ENCODE peak calls at places on chromosomes 2 and 18, in seven cellular contexts. D is ascending aorta, L is foreskin fibroblast, O is lung, T is neural progenitor cell, Z is choroid plexus epithelial cell, G is heart left ventricle. Y is an unnamed sample.

GRCh38 chr2:231929961-231930600 is 3.9 kb upstream of the NPPC start:
- DNase-seq in D (no peak), L (no peak), O (no peak), T (peak), Z (peak), G (peak), Y (peak)

GRCh38 chr2:113768770-113769169 is 12.3 kb upstream of the SLC35F5 start:
- DNase-seq in D (no peak), L (no peak), O (no peak), T (no peak), Z (no peak), G (no peak), Y (peak)

GRCh38 chr2:221572821-221573429 is 821 bp upstream of the EPHA4 start:
- DNase-seq in D (no peak), L (peak), O (peak), T (peak), Z (peak), G (peak), Y (peak)

GRCh38 chr2:44793322-44793870 is 148.1 kb upstream of the SIX3 start:
- DNase-seq in D (no peak), L (peak), O (no peak), T (peak), Z (peak), G (no peak), Y (peak)

GRCh38 chr2:220783651-220784050 is 788.5 kb downstream of the EPHA4 start:
- DNase-seq in D (no peak), L (no peak), O (no peak), T (no peak), Z (no peak), G (no peak), Y (no peak)

GRCh38 chr2:71832844-71833243 is 314.8 kb downstream of the CYP26B1 start:
- DNase-seq in D (no peak), L (no peak), O (no peak), T (no peak), Z (no peak), G (no peak), Y (no peak)

GRCh38 chr2:75573145-75573878 is 12.6 kb upstream of the EVA1A start:
- DNase-seq in D (no peak), L (no peak), O (no peak), T (no peak), Z (no peak), G (no peak), Y (no peak)

GRCh38 chr2:121748202-121748601 is 7.2 kb upstream of the TSN start:
- DNase-seq in D (no peak), L (peak), O (no peak), T (peak), Z (peak), G (no peak), Y (peak)

GRCh38 chr2:65503746-65504145 is 71.3 kb upstream of the SPRED2 start:
- DNase-seq in D (no peak), L (no peak), O (no peak), T (no peak), Z (no peak), G (no peak), Y (no peak)

GRCh38 chr2:44528595-44528994 is 166.8 kb downstream of the CAMKMT start:
- DNase-seq in D (no peak), L (peak), O (no peak), T (no peak), Z (peak), G (no peak), Y (peak)

GRCh38 chr2:119156105-119156890 is 2.3 kb downstream of the C1QL2 start:
- DNase-seq in D (no peak), L (no peak), O (no peak), T (peak), Z (no peak), G (no peak), Y (no peak)

GRCh38 chr18:45728341-45729010 is 4.5 kb downstream of the SLC14A1 start:
- DNase-seq in D (no peak), L (peak), O (no peak), T (no peak), Z (no peak), G (no peak), Y (peak)

GRCh38 chr2:86518498-86518897 is 44.7 kb downstream of the CHMP3 start:
- DNase-seq in D (no peak), L (peak), O (no peak), T (peak), Z (peak), G (no peak), Y (peak)
- TF ChIP-seq CTCF in D (no peak), L (peak), O (no peak), T (peak), Z (peak), G (peak), Y (peak)

GRCh38 chr2:70095833-70096670 is 8.8 kb downstream of the PCBP1 start:
- DNase-seq in D (no peak), L (no peak), O (no peak), T (no peak), Z (no peak), G (no peak), Y (no peak)
- H3K4me3 ChIP-seq in D (no peak), L (no peak), O (no peak), T (no peak), Z (no peak), G (no peak), Y (no peak)

GRCh38 chr2:225793736-225794550 is 394.4 kb downstream of the NYAP2 start:
- DNase-seq in D (no peak), L (no peak), O (no peak), T (no peak), Z (no peak), G (no peak), Y (no peak)

GRCh38 chr2:225797394-225797793 is 397.9 kb downstream of the NYAP2 start:
- DNase-seq in D (no peak), L (no peak), O (no peak), T (no peak), Z (peak), G (no peak), Y (no peak)
- TF ChIP-seq CTCF in D (peak), L (no peak), O (no peak), T (no peak), Z (peak), G (peak), Y (no peak)

GRCh38 chr2:120464448-120464931 is 118.6 kb downstream of the INHBB start:
- DNase-seq in D (no peak), L (no peak), O (no peak), T (no peak), Z (no peak), G (no peak), Y (no peak)

GRCh38 chr2:120465989-120466703 is 120.2 kb downstream of the INHBB start:
- DNase-seq in D (no peak), L (no peak), O (no peak), T (peak), Z (peak), G (no peak), Y (no peak)

GRCh38 chr2:120466704-120467054 is 120.7 kb downstream of the INHBB start:
- DNase-seq in D (no peak), L (peak), O (no peak), T (no peak), Z (no peak), G (no peak), Y (peak)

GRCh38 chr2:120465012-120465700 is 119.2 kb downstream of the INHBB start:
- DNase-seq in D (no peak), L (no peak), O (no peak), T (no peak), Z (no peak), G (no peak), Y (no peak)

DNA sequence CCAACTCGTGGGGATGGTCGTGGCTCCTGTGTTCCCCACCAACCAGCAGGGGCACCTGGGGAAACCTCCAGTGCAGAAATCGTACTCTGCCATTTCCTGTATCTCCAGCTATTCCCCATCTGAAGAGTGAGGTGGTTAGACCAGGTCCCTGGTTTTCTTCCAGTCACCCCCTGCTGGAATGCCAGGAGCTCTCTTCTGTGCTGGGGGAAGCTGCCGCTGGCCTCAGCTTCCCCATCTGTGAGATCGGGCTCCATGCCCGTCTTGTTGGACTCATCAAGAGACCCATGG is 119.7 kb downstream of the INHBB start:
- DNase-seq in D (no peak), L (no peak), O (no peak), T (no peak), Z (no peak), G (no peak), Y (no peak)
- H3K4me3 ChIP-seq in D (no peak), L (no peak), O (no peak), T (peak), Z (no peak), G (no peak), Y (no peak)

DNA sequence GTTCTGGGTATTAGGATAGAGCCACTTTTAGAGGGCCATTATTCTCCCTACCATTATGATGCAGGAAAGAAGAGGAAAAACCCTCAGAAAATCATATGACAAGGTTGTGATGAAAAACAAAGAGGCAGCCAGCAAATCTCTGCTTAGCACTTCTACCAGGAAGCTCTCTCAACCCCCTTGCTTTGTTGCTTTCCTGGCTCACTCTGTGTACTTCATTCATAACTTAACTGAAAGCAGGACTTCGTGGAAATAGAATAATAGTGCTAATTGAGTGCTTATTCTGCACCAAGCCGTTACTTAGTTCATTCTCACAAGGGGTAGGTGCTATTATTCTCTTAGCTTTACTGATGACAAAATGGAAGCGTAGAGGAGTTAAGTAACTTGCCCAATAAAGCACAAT is 354.1 kb downstream of the HRH4 start:
- DNase-seq in D (no peak), L (no peak), O (no peak), T (no peak), Z (no peak), G (no peak), Y (no peak)
- TF ChIP-seq CTCF in D (no peak), L (no peak), O (no peak), T (no peak), Z (no peak), G (no peak), Y (no peak)

DNA sequence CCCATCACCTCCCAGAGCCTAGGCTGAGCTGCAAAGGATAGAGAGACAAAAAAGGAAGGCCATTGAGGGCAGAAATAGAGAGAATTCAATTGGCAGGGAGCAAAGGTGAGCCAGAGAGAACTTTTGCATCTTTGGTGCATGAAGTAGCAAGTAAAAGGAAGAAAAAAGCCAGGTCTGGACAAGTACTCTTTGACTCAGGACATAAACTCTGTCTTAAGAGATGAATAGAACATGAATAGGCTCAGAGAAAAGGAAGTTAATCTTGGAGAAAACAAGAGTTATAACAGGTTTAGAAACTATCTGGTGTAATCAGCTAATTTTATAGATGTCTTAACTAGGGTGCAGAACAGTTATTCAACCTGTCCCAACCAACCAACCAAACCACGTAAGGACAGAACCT is 95.2 kb downstream of the CNTNAP5 start:
- DNase-seq in D (no peak), L (no peak), O (no peak), T (no peak), Z (no peak), G (no peak), Y (no peak)
- H3K4me3 ChIP-seq in D (no peak), L (no peak), O (no peak), T (no peak), Z (no peak), G (no peak), Y (no peak)

DNA sequence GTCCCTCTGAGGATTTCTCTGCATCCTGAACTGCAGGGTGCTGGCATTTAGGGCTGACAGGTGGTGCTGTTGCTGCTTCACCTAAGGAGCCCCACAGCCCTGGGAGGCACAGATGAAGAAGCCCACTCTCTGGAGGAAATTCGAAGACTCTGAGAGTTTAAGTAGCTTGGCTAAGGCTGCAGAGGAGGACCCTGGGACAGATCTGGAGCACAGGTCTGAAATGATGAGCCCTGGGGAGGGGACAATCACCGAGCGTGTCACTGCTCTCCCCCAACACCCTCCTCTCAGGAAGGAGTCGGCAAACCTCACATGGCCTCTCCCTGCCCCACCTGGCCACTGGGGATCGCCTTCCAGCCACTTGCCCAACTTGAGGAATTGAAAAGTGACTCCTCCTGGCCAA is 18.6 kb downstream of the CYP27C1 start:
- DNase-seq in D (no peak), L (no peak), O (no peak), T (no peak), Z (no peak), G (no peak), Y (no peak)
- TF ChIP-seq CTCF in D (no peak), L (no peak), O (no peak), T (no peak), Z (no peak), G (no peak), Y (no peak)

DNA sequence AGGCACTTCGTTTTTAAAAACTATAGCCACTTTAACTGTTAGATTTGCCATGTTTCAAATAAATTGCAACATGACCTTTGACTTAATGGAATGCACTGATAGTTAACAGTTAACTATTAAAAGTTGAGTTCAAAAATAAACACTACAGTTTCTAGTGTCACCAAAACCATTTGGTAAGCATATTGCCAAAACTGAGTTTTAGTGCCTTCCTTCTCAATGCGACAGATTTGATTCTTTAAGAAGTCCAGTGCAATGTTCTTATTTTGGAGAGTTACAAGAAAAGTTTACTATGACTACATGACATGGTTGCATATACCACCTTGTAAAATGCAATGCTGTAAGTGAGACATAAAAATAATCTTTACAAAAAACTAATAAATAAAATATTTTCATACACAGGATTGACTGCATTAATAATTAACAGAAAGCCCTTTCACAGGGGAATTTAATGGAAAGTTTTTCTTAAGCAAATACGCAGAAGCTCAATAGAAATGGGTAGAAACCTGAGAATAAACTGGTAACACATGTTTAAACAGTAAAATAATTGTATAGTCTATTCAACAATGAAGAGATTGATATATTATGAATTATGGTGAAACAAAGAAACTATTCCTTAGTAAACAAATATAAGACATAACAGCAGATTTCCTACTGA is 53.8 kb downstream of the GRB14 start:
- DNase-seq in D (no peak), L (no peak), O (no peak), T (no peak), Z (no peak), G (no peak), Y (no peak)
- H3K4me3 ChIP-seq in D (peak), L (no peak), O (no peak), T (no peak), Z (no peak), G (no peak), Y (no peak)

Y was measured in AG10803.